ENCODE peak calls at places on chromosomes 13 and 19, in ten cellular contexts. One of them, this sample, is unnamed.

GRCh38 chr13:50892162-50892944 is 17.2 kb upstream of the RNASEH2B start:
- DNase-seq in NCI-H2029: no peak
- DNase-seq in stimulated activated CD8-positive, alpha-beta memory T cell treated with anti-CD3 and anti-CD28 coated beads, Interleukin-12 subunit alpha, Interleukin-12 subunit beta, amount 100 ng/mL, for 4 hours: no peak
- DNase-seq in fibroblast of the conjunctiva: no peak
- DNase-seq in CD4-positive, alpha-beta T cell: no peak
- DNase-seq in RWPE1: no peak
- DNase-seq in EH: no peak
- DNase-seq in heart left ventricle: no peak
- DNase-seq in neural crest cell: no peak
- DNase-seq in Peyer's patch: peak
- DNase-seq in this sample: no peak

GRCh38 chr13:89726690-89727435 is 1620.6 kb upstream of the MIR17HG start:
- DNase-seq in Peyer's patch: no peak
- DNase-seq in CD4-positive, alpha-beta T cell: no peak
- DNase-seq in NCI-H2029: no peak
- DNase-seq in fibroblast of the conjunctiva: peak
- DNase-seq in neural crest cell: no peak
- DNase-seq in EH: no peak
- DNase-seq in RWPE1: peak
- DNase-seq in stimulated activated CD8-positive, alpha-beta memory T cell treated with anti-CD3 and anti-CD28 coated beads, Interleukin-12 subunit alpha, Interleukin-12 subunit beta, amount 100 ng/mL, for 4 hours: no peak
- DNase-seq in heart left ventricle: no peak
- DNase-seq in this sample: no peak

GRCh38 chr19:19652482-19653295 is 9.2 kb upstream of the GMIP start:
- DNase-seq in RWPE1: no peak
- DNase-seq in fibroblast of the conjunctiva: no peak
- DNase-seq in heart left ventricle: no peak
- DNase-seq in NCI-H2029: no peak
- DNase-seq in stimulated activated CD8-positive, alpha-beta memory T cell treated with anti-CD3 and anti-CD28 coated beads, Interleukin-12 subunit alpha, Interleukin-12 subunit beta, amount 100 ng/mL, for 4 hours: no peak
- DNase-seq in Peyer's patch: no peak
- DNase-seq in EH: peak
- DNase-seq in neural crest cell: no peak
- DNase-seq in CD4-positive, alpha-beta T cell: no peak
- DNase-seq in this sample: no peak

GRCh38 chr19:15280915-15281683 is 48.9 kb upstream of the EPHX3 start:
- DNase-seq in RWPE1: peak
- DNase-seq in NCI-H2029: peak
- DNase-seq in EH: peak
- DNase-seq in Peyer's patch: peak
- DNase-seq in neural crest cell: no peak
- DNase-seq in stimulated activated CD8-positive, alpha-beta memory T cell treated with anti-CD3 and anti-CD28 coated beads, Interleukin-12 subunit alpha, Interleukin-12 subunit beta, amount 100 ng/mL, for 4 hours: no peak
- DNase-seq in fibroblast of the conjunctiva: peak
- DNase-seq in heart left ventricle: peak
- DNase-seq in CD4-positive, alpha-beta T cell: no peak
- DNase-seq in this sample: peak

GRCh38 chr19:16403151-16403977 is 68.4 kb downstream of the EPS15L1 start:
- DNase-seq in EH: no peak
- DNase-seq in Peyer's patch: no peak
- DNase-seq in CD4-positive, alpha-beta T cell: no peak
- DNase-seq in heart left ventricle: no peak
- DNase-seq in stimulated activated CD8-positive, alpha-beta memory T cell treated with anti-CD3 and anti-CD28 coated beads, Interleukin-12 subunit alpha, Interleukin-12 subunit beta, amount 100 ng/mL, for 4 hours: no peak
- DNase-seq in NCI-H2029: no peak
- DNase-seq in neural crest cell: no peak
- DNase-seq in fibroblast of the conjunctiva: no peak
- DNase-seq in RWPE1: no peak
- DNase-seq in this sample: no peak

GRCh38 chr19:13100031-13100588 is 2.5 kb downstream of the LYL1 start:
- DNase-seq in NCI-H2029: no peak
- DNase-seq in fibroblast of the conjunctiva: no peak
- DNase-seq in heart left ventricle: no peak
- DNase-seq in CD4-positive, alpha-beta T cell: peak
- DNase-seq in EH: peak
- DNase-seq in Peyer's patch: peak
- DNase-seq in RWPE1: no peak
- DNase-seq in neural crest cell: no peak
- DNase-seq in stimulated activated CD8-positive, alpha-beta memory T cell treated with anti-CD3 and anti-CD28 coated beads, Interleukin-12 subunit alpha, Interleukin-12 subunit beta, amount 100 ng/mL, for 4 hours: no peak
- DNase-seq in this sample: no peak

GRCh38 chr13:78610381-78610883 is 7.1 kb upstream of the POU4F1 start:
- DNase-seq in NCI-H2029: no peak
- DNase-seq in EH: no peak
- DNase-seq in stimulated activated CD8-positive, alpha-beta memory T cell treated with anti-CD3 and anti-CD28 coated beads, Interleukin-12 subunit alpha, Interleukin-12 subunit beta, amount 100 ng/mL, for 4 hours: no peak
- DNase-seq in Peyer's patch: no peak
- DNase-seq in RWPE1: no peak
- DNase-seq in heart left ventricle: no peak
- DNase-seq in neural crest cell: no peak
- DNase-seq in fibroblast of the conjunctiva: no peak
- DNase-seq in CD4-positive, alpha-beta T cell: no peak
- DNase-seq in this sample: no peak

GRCh38 chr13:21013682-21014038 is 47.7 kb downstream of the LATS2 start:
- DNase-seq in NCI-H2029: no peak
- DNase-seq in RWPE1: no peak
- DNase-seq in CD4-positive, alpha-beta T cell: no peak
- DNase-seq in stimulated activated CD8-positive, alpha-beta memory T cell treated with anti-CD3 and anti-CD28 coated beads, Interleukin-12 subunit alpha, Interleukin-12 subunit beta, amount 100 ng/mL, for 4 hours: no peak
- DNase-seq in EH: no peak
- DNase-seq in fibroblast of the conjunctiva: no peak
- DNase-seq in heart left ventricle: no peak
- DNase-seq in neural crest cell: no peak
- DNase-seq in Peyer's patch: no peak
- DNase-seq in this sample: no peak

GRCh38 chr19:46196410-46197124 is 33.0 kb upstream of the IGFL1 start:
- DNase-seq in stimulated activated CD8-positive, alpha-beta memory T cell treated with anti-CD3 and anti-CD28 coated beads, Interleukin-12 subunit alpha, Interleukin-12 subunit beta, amount 100 ng/mL, for 4 hours: no peak
- DNase-seq in RWPE1: no peak
- DNase-seq in EH: no peak
- DNase-seq in heart left ventricle: no peak
- DNase-seq in fibroblast of the conjunctiva: no peak
- DNase-seq in NCI-H2029: no peak
- DNase-seq in neural crest cell: no peak
- DNase-seq in CD4-positive, alpha-beta T cell: no peak
- DNase-seq in Peyer's patch: no peak
- DNase-seq in this sample: no peak

GRCh38 chr19:53927745-53928144 is 18.7 kb downstream of the CACNG7 start:
- DNase-seq in heart left ventricle: no peak
- DNase-seq in RWPE1: peak
- DNase-seq in fibroblast of the conjunctiva: peak
- DNase-seq in stimulated activated CD8-positive, alpha-beta memory T cell treated with anti-CD3 and anti-CD28 coated beads, Interleukin-12 subunit alpha, Interleukin-12 subunit beta, amount 100 ng/mL, for 4 hours: no peak
- DNase-seq in NCI-H2029: no peak
- DNase-seq in Peyer's patch: no peak
- DNase-seq in CD4-positive, alpha-beta T cell: peak
- DNase-seq in neural crest cell: peak
- DNase-seq in EH: peak
- DNase-seq in this sample: no peak

GRCh38 chr13:103953859-103954258 is 887.6 kb upstream of the SLC10A2 start:
- DNase-seq in RWPE1: no peak
- DNase-seq in Peyer's patch: no peak
- DNase-seq in NCI-H2029: no peak
- DNase-seq in fibroblast of the conjunctiva: no peak
- DNase-seq in EH: no peak
- DNase-seq in stimulated activated CD8-positive, alpha-beta memory T cell treated with anti-CD3 and anti-CD28 coated beads, Interleukin-12 subunit alpha, Interleukin-12 subunit beta, amount 100 ng/mL, for 4 hours: no peak
- DNase-seq in neural crest cell: no peak
- DNase-seq in CD4-positive, alpha-beta T cell: no peak
- DNase-seq in heart left ventricle: no peak
- DNase-seq in this sample: no peak

GRCh38 chr19:35269425-35270117 is 809 bp downstream of the USF2 start:
- DNase-seq in fibroblast of the conjunctiva: peak
- DNase-seq in NCI-H2029: peak
- DNase-seq in stimulated activated CD8-positive, alpha-beta memory T cell treated with anti-CD3 and anti-CD28 coated beads, Interleukin-12 subunit alpha, Interleukin-12 subunit beta, amount 100 ng/mL, for 4 hours: peak
- DNase-seq in neural crest cell: peak
- DNase-seq in CD4-positive, alpha-beta T cell: peak
- DNase-seq in heart left ventricle: peak
- DNase-seq in RWPE1: peak
- DNase-seq in EH: peak
- DNase-seq in Peyer's patch: peak
- DNase-seq in this sample: peak

GRCh38 chr13:32455594-32455903 is 27.6 kb upstream of the N4BP2L1 start:
- DNase-seq in fibroblast of the conjunctiva: no peak
- DNase-seq in CD4-positive, alpha-beta T cell: no peak
- DNase-seq in Peyer's patch: no peak
- DNase-seq in RWPE1: no peak
- DNase-seq in neural crest cell: no peak
- DNase-seq in stimulated activated CD8-positive, alpha-beta memory T cell treated with anti-CD3 and anti-CD28 coated beads, Interleukin-12 subunit alpha, Interleukin-12 subunit beta, amount 100 ng/mL, for 4 hours: no peak
- DNase-seq in NCI-H2029: no peak
- DNase-seq in EH: no peak
- DNase-seq in heart left ventricle: no peak
- DNase-seq in this sample: no peak

GRCh38 chr19:41085748-41086415 is 2.4 kb upstream of the CYP2A13 start:
- DNase-seq in CD4-positive, alpha-beta T cell: no peak
- DNase-seq in fibroblast of the conjunctiva: no peak
- DNase-seq in neural crest cell: no peak
- DNase-seq in EH: no peak
- DNase-seq in NCI-H2029: no peak
- DNase-seq in Peyer's patch: no peak
- DNase-seq in RWPE1: no peak
- DNase-seq in heart left ventricle: no peak
- DNase-seq in stimulated activated CD8-positive, alpha-beta memory T cell treated with anti-CD3 and anti-CD28 coated beads, Interleukin-12 subunit alpha, Interleukin-12 subunit beta, amount 100 ng/mL, for 4 hours: no peak
- DNase-seq in this sample: no peak

GRCh38 chr19:18167975-18168645 is 5.5 kb upstream of the IFI30 start:
- DNase-seq in stimulated activated CD8-positive, alpha-beta memory T cell treated with anti-CD3 and anti-CD28 coated beads, Interleukin-12 subunit alpha, Interleukin-12 subunit beta, amount 100 ng/mL, for 4 hours: peak
- DNase-seq in EH: peak
- DNase-seq in NCI-H2029: no peak
- DNase-seq in fibroblast of the conjunctiva: no peak
- DNase-seq in neural crest cell: peak
- DNase-seq in RWPE1: peak
- DNase-seq in Peyer's patch: peak
- DNase-seq in heart left ventricle: no peak
- DNase-seq in CD4-positive, alpha-beta T cell: peak
- DNase-seq in this sample: no peak

GRCh38 chr19:29583196-29584006 is 22.7 kb upstream of the POP4 start:
- DNase-seq in RWPE1: peak
- DNase-seq in CD4-positive, alpha-beta T cell: no peak
- DNase-seq in stimulated activated CD8-positive, alpha-beta memory T cell treated with anti-CD3 and anti-CD28 coated beads, Interleukin-12 subunit alpha, Interleukin-12 subunit beta, amount 100 ng/mL, for 4 hours: no peak
- DNase-seq in neural crest cell: no peak
- DNase-seq in NCI-H2029: no peak
- DNase-seq in Peyer's patch: no peak
- DNase-seq in EH: peak
- DNase-seq in heart left ventricle: no peak
- DNase-seq in fibroblast of the conjunctiva: no peak
- DNase-seq in this sample: no peak

GRCh38 chr13:112713517-112714253 is 23.8 kb downstream of the ATP11A start:
- DNase-seq in NCI-H2029: no peak
- DNase-seq in EH: no peak
- DNase-seq in CD4-positive, alpha-beta T cell: no peak
- DNase-seq in RWPE1: no peak
- DNase-seq in neural crest cell: no peak
- DNase-seq in Peyer's patch: no peak
- DNase-seq in stimulated activated CD8-positive, alpha-beta memory T cell treated with anti-CD3 and anti-CD28 coated beads, Interleukin-12 subunit alpha, Interleukin-12 subunit beta, amount 100 ng/mL, for 4 hours: no peak
- DNase-seq in heart left ventricle: no peak
- DNase-seq in fibroblast of the conjunctiva: no peak
- DNase-seq in this sample: no peak

GRCh38 chr13:112893570-112894422 is 75.2 kb upstream of the MCF2L start:
- DNase-seq in stimulated activated CD8-positive, alpha-beta memory T cell treated with anti-CD3 and anti-CD28 coated beads, Interleukin-12 subunit alpha, Interleukin-12 subunit beta, amount 100 ng/mL, for 4 hours: no peak
- DNase-seq in RWPE1: peak
- DNase-seq in heart left ventricle: no peak
- DNase-seq in Peyer's patch: peak
- DNase-seq in EH: peak
- DNase-seq in neural crest cell: peak
- DNase-seq in NCI-H2029: peak
- DNase-seq in CD4-positive, alpha-beta T cell: no peak
- DNase-seq in fibroblast of the conjunctiva: no peak
- DNase-seq in this sample: peak

GRCh38 chr13:100887729-100888151 is 213.1 kb upstream of the TMTC4 start:
- DNase-seq in Peyer's patch: no peak
- DNase-seq in NCI-H2029: no peak
- DNase-seq in stimulated activated CD8-positive, alpha-beta memory T cell treated with anti-CD3 and anti-CD28 coated beads, Interleukin-12 subunit alpha, Interleukin-12 subunit beta, amount 100 ng/mL, for 4 hours: no peak
- DNase-seq in CD4-positive, alpha-beta T cell: no peak
- DNase-seq in RWPE1: peak
- DNase-seq in EH: peak
- DNase-seq in neural crest cell: no peak
- DNase-seq in fibroblast of the conjunctiva: peak
- DNase-seq in heart left ventricle: no peak
- DNase-seq in this sample: no peak

GRCh38 chr13:113489549-113490495 is 689 bp downstream of the DCUN1D2 start:
- DNase-seq in neural crest cell: peak
- DNase-seq in CD4-positive, alpha-beta T cell: peak
- DNase-seq in fibroblast of the conjunctiva: no peak
- DNase-seq in RWPE1: peak
- DNase-seq in Peyer's patch: peak
- DNase-seq in EH: peak
- DNase-seq in stimulated activated CD8-positive, alpha-beta memory T cell treated with anti-CD3 and anti-CD28 coated beads, Interleukin-12 subunit alpha, Interleukin-12 subunit beta, amount 100 ng/mL, for 4 hours: no peak
- DNase-seq in NCI-H2029: no peak
- DNase-seq in heart left ventricle: peak
- DNase-seq in this sample: peak

GRCh38 chr13:48949566-48950506 is 25.9 kb upstream of the FNDC3A start:
- DNase-seq in CD4-positive, alpha-beta T cell: no peak
- DNase-seq in stimulated activated CD8-positive, alpha-beta memory T cell treated with anti-CD3 and anti-CD28 coated beads, Interleukin-12 subunit alpha, Interleukin-12 subunit beta, amount 100 ng/mL, for 4 hours: no peak
- DNase-seq in heart left ventricle: no peak
- DNase-seq in EH: no peak
- DNase-seq in fibroblast of the conjunctiva: no peak
- DNase-seq in RWPE1: no peak
- DNase-seq in neural crest cell: no peak
- DNase-seq in Peyer's patch: no peak
- DNase-seq in NCI-H2029: no peak
- DNase-seq in this sample: no peak

GRCh38 chr19:42254083-42254849 is 662 bp downstream of the ERF start:
- DNase-seq in RWPE1: peak
- DNase-seq in NCI-H2029: no peak
- DNase-seq in neural crest cell: peak
- DNase-seq in heart left ventricle: peak
- DNase-seq in EH: peak
- DNase-seq in CD4-positive, alpha-beta T cell: peak
- DNase-seq in stimulated activated CD8-positive, alpha-beta memory T cell treated with anti-CD3 and anti-CD28 coated beads, Interleukin-12 subunit alpha, Interleukin-12 subunit beta, amount 100 ng/mL, for 4 hours: peak
- DNase-seq in Peyer's patch: peak
- DNase-seq in fibroblast of the conjunctiva: no peak
- DNase-seq in this sample: peak

GRCh38 chr19:33794578-33795369 is 1.9 kb upstream of the KCTD15 start:
- DNase-seq in EH: peak
- DNase-seq in NCI-H2029: no peak
- DNase-seq in neural crest cell: no peak
- DNase-seq in RWPE1: no peak
- DNase-seq in fibroblast of the conjunctiva: no peak
- DNase-seq in stimulated activated CD8-positive, alpha-beta memory T cell treated with anti-CD3 and anti-CD28 coated beads, Interleukin-12 subunit alpha, Interleukin-12 subunit beta, amount 100 ng/mL, for 4 hours: no peak
- DNase-seq in Peyer's patch: no peak
- DNase-seq in heart left ventricle: no peak
- DNase-seq in CD4-positive, alpha-beta T cell: no peak
- DNase-seq in this sample: no peak

GRCh38 chr13:80338781-80339577 is 1.9 kb downstream of the SPRY2 start:
- DNase-seq in heart left ventricle: peak
- DNase-seq in RWPE1: peak
- DNase-seq in CD4-positive, alpha-beta T cell: no peak
- DNase-seq in Peyer's patch: peak
- DNase-seq in EH: peak
- DNase-seq in fibroblast of the conjunctiva: peak
- DNase-seq in NCI-H2029: no peak
- DNase-seq in neural crest cell: peak
- DNase-seq in stimulated activated CD8-positive, alpha-beta memory T cell treated with anti-CD3 and anti-CD28 coated beads, Interleukin-12 subunit alpha, Interleukin-12 subunit beta, amount 100 ng/mL, for 4 hours: no peak
- DNase-seq in this sample: peak

GRCh38 chr13:51259359-51259645 is 37.1 kb downstream of the FAM124A start:
- DNase-seq in EH: no peak
- DNase-seq in neural crest cell: no peak
- DNase-seq in CD4-positive, alpha-beta T cell: no peak
- DNase-seq in NCI-H2029: no peak
- DNase-seq in stimulated activated CD8-positive, alpha-beta memory T cell treated with anti-CD3 and anti-CD28 coated beads, Interleukin-12 subunit alpha, Interleukin-12 subunit beta, amount 100 ng/mL, for 4 hours: no peak
- DNase-seq in RWPE1: no peak
- DNase-seq in heart left ventricle: no peak
- DNase-seq in fibroblast of the conjunctiva: no peak
- DNase-seq in Peyer's patch: no peak
- DNase-seq in this sample: no peak

GRCh38 chr19:15251749-15252397 is 19.6 kb upstream of the EPHX3 start:
- DNase-seq in fibroblast of the conjunctiva: peak
- DNase-seq in NCI-H2029: no peak
- DNase-seq in neural crest cell: peak
- DNase-seq in stimulated activated CD8-positive, alpha-beta memory T cell treated with anti-CD3 and anti-CD28 coated beads, Interleukin-12 subunit alpha, Interleukin-12 subunit beta, amount 100 ng/mL, for 4 hours: no peak
- DNase-seq in CD4-positive, alpha-beta T cell: no peak
- DNase-seq in heart left ventricle: peak
- DNase-seq in EH: peak
- DNase-seq in RWPE1: peak
- DNase-seq in Peyer's patch: peak
- DNase-seq in this sample: no peak

GRCh38 chr19:49069026-49069425 is 3.5 kb downstream of the KCNA7 start:
- DNase-seq in NCI-H2029: no peak
- DNase-seq in fibroblast of the conjunctiva: no peak
- DNase-seq in neural crest cell: no peak
- DNase-seq in EH: no peak
- DNase-seq in Peyer's patch: no peak
- DNase-seq in stimulated activated CD8-positive, alpha-beta memory T cell treated with anti-CD3 and anti-CD28 coated beads, Interleukin-12 subunit alpha, Interleukin-12 subunit beta, amount 100 ng/mL, for 4 hours: no peak
- DNase-seq in heart left ventricle: no peak
- DNase-seq in RWPE1: no peak
- DNase-seq in CD4-positive, alpha-beta T cell: no peak
- DNase-seq in this sample: no peak

GRCh38 chr13:110341445-110342247 is 34.6 kb downstream of the COL4A2 start:
- DNase-seq in heart left ventricle: peak
- DNase-seq in EH: no peak
- DNase-seq in Peyer's patch: no peak
- DNase-seq in stimulated activated CD8-positive, alpha-beta memory T cell treated with anti-CD3 and anti-CD28 coated beads, Interleukin-12 subunit alpha, Interleukin-12 subunit beta, amount 100 ng/mL, for 4 hours: no peak
- DNase-seq in neural crest cell: no peak
- DNase-seq in CD4-positive, alpha-beta T cell: no peak
- DNase-seq in fibroblast of the conjunctiva: no peak
- DNase-seq in NCI-H2029: peak
- DNase-seq in RWPE1: no peak
- DNase-seq in this sample: no peak

This sample was measured in SHP77.